ENCODE peak calls at places on chromosome 4, in five cellular contexts. B is H9, T is neuronal stem cell, N is mesenchymal stem cell, D is H1. S is an unnamed sample.

GRCh38 chr4:107736924-107737448 is 17.0 kb upstream of the PAPSS1 start:
- DNase-seq in B (peak; percentile 85), T (peak; percentile 63), N (peak; percentile 69), D (peak; percentile 66), S (peak; percentile 67)

GRCh38 chr4:8832130-8832930 is 39.3 kb downstream of the HMX1 start:
- DNase-seq in B (no peak), T (no peak), N (no peak), D (peak; percentile 44), S (no peak)

GRCh38 chr4:137630252-137630651 is 98.0 kb upstream of the PCDH18 start:
- DNase-seq in B (no peak), T (no peak), N (no peak), D (no peak), S (no peak)

GRCh38 chr4:106810122-106810521 is 226.0 kb downstream of the DKK2 start:
- DNase-seq in B (no peak), T (no peak), N (no peak), D (no peak), S (no peak)

GRCh38 chr4:3413675-3414420 is 27.9 kb upstream of the HGFAC start:
- DNase-seq in B (peak; percentile 27), T (no peak), N (no peak), D (no peak), S (no peak)

GRCh38 chr4:127776620-127777019 is 5.5 kb upstream of the HSPA4L start:
- DNase-seq in B (no peak), T (no peak), N (no peak), D (no peak), S (no peak)

GRCh38 chr4:67616478-67616877 is 58.0 kb downstream of the STAP1 start:
- DNase-seq in B (no peak), T (no peak), N (no peak), D (no peak), S (no peak)

GRCh38 chr4:139163806-139164206 is 13.2 kb downstream of the ELF2 start:
- DNase-seq in B (no peak), T (no peak), N (no peak), D (no peak), S (no peak)

GRCh38 chr4:105196523-105197145 is 50.0 kb downstream of the TET2 start:
- DNase-seq in B (no peak), T (no peak), N (peak; percentile 38), D (no peak), S (peak; percentile 40)

GRCh38 chr4:118296739-118297138 is 56.1 kb downstream of the PRSS12 start:
- DNase-seq in B (no peak), T (no peak), N (no peak), D (no peak), S (no peak)

GRCh38 chr4:125169192-125169591 is 145.6 kb upstream of the FAT4 start:
- DNase-seq in B (no peak), T (no peak), N (no peak), D (no peak), S (no peak)

GRCh38 chr4:118823471-118823870 is 12.5 kb downstream of the SEC24D start:
- DNase-seq in B (no peak), T (no peak), N (no peak), D (no peak), S (no peak)

DNA sequence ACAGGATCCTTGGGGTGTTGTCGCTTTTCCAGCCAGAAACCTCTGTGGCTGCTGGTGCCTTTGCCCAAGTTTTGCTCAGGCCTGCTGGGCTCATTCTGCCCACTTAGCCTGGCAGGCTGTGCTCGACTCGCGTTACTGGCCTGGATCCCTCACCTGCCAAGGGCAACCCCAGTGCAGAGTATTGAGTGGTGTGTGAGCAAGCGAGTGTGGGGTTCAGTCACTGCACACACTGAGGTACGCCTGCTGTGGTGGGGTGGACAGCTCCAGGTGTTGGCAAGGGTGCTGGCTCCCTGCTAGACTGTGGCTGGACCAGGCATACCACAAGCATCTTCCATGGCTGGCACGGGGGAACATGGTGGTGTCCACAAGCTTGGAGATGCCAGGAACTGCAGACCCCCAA is 22.6 kb downstream of the SPCS3 start:
- DNase-seq in B (no peak), T (no peak), N (no peak), D (no peak), S (no peak)
- H2BK12ac ChIP-seq in B (no peak overlapping the region), T (no peak overlapping the region), N (no peak overlapping the region), D (no peak overlapping the region), S (no peak overlapping the region)

GRCh38 chr4:74969507-74970474 is 36.9 kb downstream of the PARM1 start:
- DNase-seq in B (peak; percentile 43), T (no peak), N (no peak), D (peak; percentile 46), S (peak; percentile 56)

GRCh38 chr4:74968456-74969164 is 35.7 kb downstream of the PARM1 start:
- DNase-seq in B (no peak), T (no peak), N (no peak), D (no peak), S (no peak)

GRCh38 chr4:74964311-74964710 is 31.4 kb downstream of the PARM1 start:
- DNase-seq in B (no peak), T (no peak), N (no peak), D (no peak), S (no peak)

GRCh38 chr4:74970577-74970976 is 37.7 kb downstream of the PARM1 start:
- DNase-seq in B (no peak), T (no peak), N (no peak), D (no peak), S (no peak)

DNA sequence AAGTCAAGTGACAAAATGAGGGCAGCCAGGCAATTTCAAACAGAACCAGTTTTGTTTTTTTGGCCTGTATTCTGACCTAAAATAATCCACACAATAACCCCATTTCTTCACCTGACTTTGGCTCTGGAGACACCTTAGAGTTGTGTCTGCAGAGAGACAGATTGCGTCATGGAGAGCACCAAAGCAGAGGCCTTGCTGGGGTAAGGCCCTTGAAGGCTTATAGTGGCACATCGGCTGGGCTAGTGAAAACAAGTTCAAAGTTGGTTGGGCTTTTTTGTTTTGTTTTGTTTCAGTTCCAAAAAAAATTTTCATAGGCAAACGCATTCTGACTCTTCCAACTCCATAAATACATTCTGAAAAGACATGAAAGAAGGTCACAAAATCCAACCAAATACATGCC is 34.4 kb downstream of the PARM1 start:
- DNase-seq in B (no peak), T (no peak), N (no peak), D (no peak), S (no peak)
- H2BK12ac ChIP-seq in B (no peak overlapping the region), T (no peak overlapping the region), N (no peak overlapping the region), D (no peak overlapping the region), S (no peak overlapping the region)

DNA sequence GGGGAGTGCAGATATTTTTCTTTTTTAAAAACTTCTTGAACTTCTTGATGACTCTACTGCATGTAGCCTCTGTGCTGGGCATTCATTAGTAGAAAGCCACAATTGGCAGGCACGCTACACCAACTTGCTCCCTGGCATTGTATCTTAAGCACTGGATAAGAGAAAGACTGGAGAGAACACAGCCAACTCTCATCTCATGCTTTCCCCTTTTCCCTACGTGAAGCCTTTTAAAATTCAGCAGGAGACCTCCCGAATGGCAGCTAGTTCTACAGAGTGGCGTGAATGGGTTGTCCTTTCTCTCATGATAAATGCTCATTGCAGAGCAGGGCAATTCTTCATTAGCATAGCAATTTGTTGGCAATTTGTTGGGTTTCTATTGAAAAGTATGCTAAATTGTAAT is 47.9 kb downstream of the SEPTIN11 start:
- DNase-seq in B (no peak), T (no peak), N (no peak), D (no peak), S (no peak)
- H2BK12ac ChIP-seq in B (no peak overlapping the region), T (no peak overlapping the region), N (no peak overlapping the region), D (no peak overlapping the region), S (no peak overlapping the region)

DNA sequence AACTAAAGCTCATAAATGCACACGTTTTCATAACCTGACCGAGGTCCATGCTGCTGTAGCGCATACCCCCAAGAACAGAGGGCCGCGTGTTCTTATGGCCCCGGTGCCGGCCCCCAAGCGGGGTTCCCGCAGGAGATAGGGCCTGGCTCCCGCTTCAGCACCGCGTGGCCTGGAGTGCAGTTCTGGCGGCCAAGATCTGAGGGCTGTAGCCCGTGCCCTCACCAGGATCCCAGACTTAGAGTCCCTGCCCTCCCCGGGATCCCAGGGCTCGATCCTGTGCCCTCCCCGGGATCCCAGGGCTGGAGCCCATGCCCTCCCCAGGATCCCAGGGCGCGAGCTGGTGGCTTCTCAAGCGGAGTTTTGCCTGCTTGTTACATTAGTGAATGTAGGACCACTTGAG is 1.0 kb upstream of the GRPEL1 start:
- DNase-seq in B (peak; percentile 61), T (no peak), N (peak; percentile 43), D (peak; percentile 60), S (no peak)
- H2BK12ac ChIP-seq in B (no peak overlapping the region), T (no peak overlapping the region), N (peak overlapping the region; percentile 22), D (no peak overlapping the region), S (no peak overlapping the region)

S was measured in trophoblast cell.